ENCODE peak calls at places on chromosomes 6 and 20, in ten cellular contexts. X is kidney epithelial cell, H is stomach, I is DND-41, J is spleen, U is colonic mucosa, G is HCT116, B is PC-3, D is cardiac fibroblast, M is astrocyte of the cerebellum. K is an unnamed sample.

GRCh38 chr20:17995967-17996819 is 27.4 kb downstream of the MGME1 start:
- DNase-seq in X (no peak), H (no peak), I (peak), J (peak), U (peak), G (peak), B (peak), D (peak), M (peak), K (peak)

GRCh38 chr6:167750956-167751358 is 75.8 kb upstream of the AFDN start:
- DNase-seq in X (peak), H (peak), I (no peak), J (peak), U (peak), G (peak), B (peak), D (no peak), M (no peak), K (no peak)

GRCh38 chr6:109221543-109222195 is 126.4 kb downstream of the CEP57L1 start:
- DNase-seq in X (no peak), H (no peak), I (no peak), J (no peak), U (no peak), G (no peak), B (no peak), D (no peak), M (no peak), K (no peak)

GRCh38 chr20:37133952-37134351 is 38.2 kb upstream of the RBL1 start:
- DNase-seq in X (no peak), H (no peak), I (no peak), J (no peak), U (no peak), G (no peak), B (no peak), D (no peak), M (no peak), K (no peak)

GRCh38 chr6:168874637-168875036 is 379.0 kb downstream of the THBS2 start:
- DNase-seq in X (no peak), H (no peak), I (no peak), J (no peak), U (no peak), G (no peak), B (no peak), D (no peak), M (no peak), K (no peak)

GRCh38 chr6:108948252-108948651 is 100.0 kb downstream of the ARMC2 start:
- DNase-seq in X (no peak), H (peak), I (no peak), J (peak), U (no peak), G (no peak), B (no peak), D (no peak), M (no peak), K (no peak)

GRCh38 chr6:79710127-79710526 is 79.0 kb downstream of the SH3BGRL2 start:
- DNase-seq in X (no peak), H (no peak), I (no peak), J (no peak), U (no peak), G (no peak), B (no peak), D (no peak), M (no peak), K (no peak)

GRCh38 chr6:42820509-42821340 is 38.9 kb downstream of the BICRAL start:
- DNase-seq in X (no peak), H (no peak), I (no peak), J (no peak), U (no peak), G (no peak), B (no peak), D (no peak), M (no peak), K (no peak)

GRCh38 chr6:166656269-166657206 is 29.5 kb upstream of the RPS6KA2 start:
- DNase-seq in X (no peak), H (no peak), I (no peak), J (no peak), U (no peak), G (no peak), B (no peak), D (peak), M (no peak), K (no peak)

GRCh38 chr6:142804490-142804889 is 140.5 kb downstream of the HIVEP2 start:
- DNase-seq in X (no peak), H (no peak), I (no peak), J (no peak), U (no peak), G (no peak), B (no peak), D (no peak), M (no peak), K (no peak)

GRCh38 chr6:112282217-112282616 is 27.9 kb upstream of the LAMA4 start:
- DNase-seq in X (peak), H (no peak), I (no peak), J (no peak), U (peak), G (no peak), B (peak), D (peak), M (peak), K (peak)

GRCh38 chr6:130293800-130294199 is 71.0 kb upstream of the SAMD3 start:
- DNase-seq in X (no peak), H (no peak), I (peak), J (no peak), U (peak), G (peak), B (peak), D (peak), M (peak), K (peak)

GRCh38 chr6:25193147-25193864 is 85.9 kb upstream of the CARMIL1 start:
- DNase-seq in X (peak), H (no peak), I (no peak), J (no peak), U (no peak), G (peak), B (peak), D (peak), M (peak), K (peak)

GRCh38 chr6:7998103-7998725 is 66.0 kb downstream of the BLOC1S5 start:
- DNase-seq in X (no peak), H (no peak), I (no peak), J (no peak), U (no peak), G (no peak), B (peak), D (peak), M (peak), K (no peak)

GRCh38 chr6:152330984-152331383 is 306.2 kb downstream of the SYNE1 start:
- DNase-seq in X (no peak), H (no peak), I (no peak), J (no peak), U (no peak), G (no peak), B (no peak), D (no peak), M (no peak), K (no peak)

GRCh38 chr20:47741669-47742345 is 43.5 kb downstream of the SULF2 start:
- DNase-seq in X (no peak), H (no peak), I (no peak), J (no peak), U (no peak), G (no peak), B (no peak), D (no peak), M (no peak), K (no peak)

GRCh38 chr6:146526192-146526591 is 17.4 kb upstream of the RAB32 start:
- DNase-seq in X (no peak), H (no peak), I (no peak), J (no peak), U (no peak), G (no peak), B (no peak), D (peak), M (no peak), K (no peak)

GRCh38 chr20:17878069-17878911 is 90.3 kb downstream of the SNX5 start:
- DNase-seq in X (no peak), H (no peak), I (no peak), J (no peak), U (no peak), G (no peak), B (no peak), D (no peak), M (no peak), K (no peak)

GRCh38 chr20:35474504-35474903 is 19.1 kb downstream of the CEP250 start:
- DNase-seq in X (no peak), H (no peak), I (no peak), J (no peak), U (no peak), G (no peak), B (no peak), D (no peak), M (no peak), K (no peak)

GRCh38 chr6:28490191-28490890 is 25.3 kb downstream of the GPX6 start:
- DNase-seq in X (no peak), H (no peak), I (no peak), J (no peak), U (no peak), G (no peak), B (no peak), D (no peak), M (no peak), K (no peak)

GRCh38 chr6:101454106-101454676 is 60.7 kb downstream of the GRIK2 start:
- DNase-seq in X (no peak), H (no peak), I (no peak), J (no peak), U (no peak), G (no peak), B (no peak), D (no peak), M (no peak), K (no peak)

GRCh38 chr6:35663001-35663400 is 25.7 kb downstream of the FKBP5 start:
- DNase-seq in X (no peak), H (no peak), I (no peak), J (no peak), U (no peak), G (no peak), B (no peak), D (no peak), M (no peak), K (no peak)

GRCh38 chr6:5036309-5036708 is 32.5 kb upstream of the RPP40 start:
- DNase-seq in X (no peak), H (no peak), I (no peak), J (no peak), U (peak), G (peak), B (peak), D (peak), M (no peak), K (no peak)
- TF ChIP-seq CTCF in X (peak), H (no peak), I (no peak), J (no peak), U (no peak), G (no peak), B (no peak), D (no peak), M (no peak), K (no peak)

DNA sequence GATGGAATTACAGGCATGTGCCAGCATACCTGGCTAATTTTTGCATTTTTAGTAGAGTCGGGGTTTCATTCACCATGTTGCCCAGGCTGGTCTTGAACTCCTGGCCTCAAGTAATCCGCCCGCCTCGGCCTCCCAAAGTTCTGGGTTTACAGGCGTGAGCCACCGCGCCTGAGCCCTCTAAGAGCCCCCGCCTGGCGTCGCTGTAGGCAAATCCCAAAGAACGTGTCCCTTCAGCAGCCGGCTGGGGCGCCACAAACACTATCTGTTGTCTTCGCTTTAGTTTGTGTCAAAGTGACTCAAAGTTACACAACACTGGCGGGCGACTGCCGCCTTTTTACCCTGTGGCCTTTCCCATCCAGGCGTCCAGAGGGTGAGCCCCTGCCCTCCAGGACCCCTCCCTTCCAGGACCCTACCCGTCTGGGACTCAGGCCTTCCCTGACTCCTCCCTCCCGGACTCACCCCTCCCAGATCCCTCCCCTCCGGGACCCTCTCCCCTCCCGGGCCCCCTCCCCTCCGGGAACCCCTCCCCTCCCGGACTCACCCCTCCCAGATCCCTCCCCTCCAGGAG is 940 bp upstream of the ADRM1 start:
- DNase-seq in X (peak), H (peak), I (peak), J (peak), U (peak), G (peak), B (peak), D (peak), M (peak), K (peak)
- H3K4me3 ChIP-seq in X (peak), H (peak), I (peak), J (peak), U (peak), G (peak), B (peak), D (peak), M (peak), K (peak)

DNA sequence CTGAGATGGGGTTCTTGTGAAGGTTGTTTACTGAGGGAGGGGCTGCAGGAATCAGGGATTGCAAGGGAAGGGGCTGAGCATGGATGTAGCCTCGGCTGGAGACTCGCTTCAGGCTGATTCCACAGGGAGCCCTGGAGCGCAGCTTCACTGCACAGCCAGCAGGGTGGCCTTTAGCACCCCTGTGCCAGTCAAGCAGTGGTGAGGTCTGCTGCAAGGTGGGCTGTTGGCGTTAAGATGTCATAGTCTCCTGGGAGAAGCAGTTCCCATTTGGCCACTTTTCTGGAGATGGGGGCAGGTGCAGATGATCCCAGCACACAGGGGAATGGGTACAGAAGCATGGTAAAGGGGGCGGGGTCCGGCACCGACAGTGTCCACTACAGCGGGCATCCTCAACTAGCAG is 126.3 kb downstream of the TOX2 start:
- DNase-seq in X (no peak), H (peak), I (no peak), J (peak), U (no peak), G (no peak), B (no peak), D (no peak), M (no peak), K (no peak)
- TF ChIP-seq CTCF in X (no peak), H (no peak), I (peak), J (no peak), U (no peak), G (peak), B (no peak), D (no peak), M (no peak), K (no peak)

DNA sequence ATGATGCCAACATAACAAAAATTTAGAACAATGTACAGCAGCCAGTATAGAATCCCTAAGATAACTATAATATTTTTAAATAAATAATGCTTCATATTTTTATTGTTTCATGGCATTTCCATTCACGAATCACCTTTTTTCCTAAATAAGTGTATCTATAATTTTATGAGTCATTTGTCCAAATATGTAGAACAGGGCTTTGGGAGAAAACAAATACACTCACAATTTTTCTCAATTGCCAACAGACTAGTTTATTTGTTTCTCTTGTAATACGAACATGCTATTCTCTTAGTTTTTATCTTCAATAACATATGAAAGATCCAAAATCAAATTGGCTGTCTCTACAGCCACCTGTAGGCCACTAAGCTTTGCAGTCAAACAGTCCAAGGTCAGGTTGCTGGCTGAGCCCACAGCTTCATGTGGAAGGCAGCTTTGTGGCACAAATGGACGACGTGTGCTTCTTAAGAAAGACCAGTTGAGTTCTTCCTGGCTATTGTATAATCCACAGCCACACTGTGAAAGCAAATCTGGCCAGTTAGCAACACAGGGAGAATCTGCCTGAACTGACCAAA is 29.0 kb downstream of the MKKS start:
- DNase-seq in X (no peak), H (no peak), I (no peak), J (no peak), U (no peak), G (no peak), B (no peak), D (no peak), M (no peak), K (no peak)
- H3K4me3 ChIP-seq in X (no peak), H (no peak), I (no peak), J (no peak), U (no peak), G (no peak), B (no peak), D (no peak), M (no peak), K (no peak)

GRCh38 chr20:7275628-7276237 is 508.2 kb downstream of the BMP2 start:
- DNase-seq in X (no peak), H (no peak), I (no peak), J (no peak), U (no peak), G (no peak), B (no peak), D (no peak), M (no peak), K (no peak)

GRCh38 chr20:7274870-7275269 is 507.4 kb downstream of the BMP2 start:
- DNase-seq in X (no peak), H (no peak), I (no peak), J (no peak), U (no peak), G (no peak), B (no peak), D (no peak), M (no peak), K (no peak)

GRCh38 chr20:7269452-7269851 is 502.0 kb downstream of the BMP2 start:
- DNase-seq in X (no peak), H (no peak), I (no peak), J (no peak), U (no peak), G (no peak), B (peak), D (no peak), M (no peak), K (no peak)

DNA sequence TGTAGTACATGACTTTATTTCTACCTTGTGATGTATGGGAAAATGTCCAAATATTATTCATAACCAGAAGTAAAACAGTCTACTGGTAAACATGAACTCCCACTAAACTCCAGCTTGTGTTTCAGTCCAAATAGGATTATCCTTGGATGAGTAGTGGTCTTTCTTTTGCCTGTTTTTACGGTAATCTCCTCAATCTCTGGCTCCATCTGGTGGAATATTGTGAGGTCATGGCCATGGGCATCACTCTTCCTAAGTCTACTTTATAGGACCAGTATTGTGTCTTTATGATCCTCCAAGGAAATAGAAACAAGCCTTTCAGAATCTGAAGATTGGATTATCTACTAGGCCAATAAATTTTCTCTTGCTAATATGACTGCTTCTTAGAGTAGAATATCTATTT is 505.0 kb downstream of the BMP2 start:
- DNase-seq in X (no peak), H (no peak), I (no peak), J (no peak), U (no peak), G (no peak), B (peak), D (peak), M (peak), K (no peak)
- TF ChIP-seq CTCF in X (peak), H (no peak), I (peak), J (no peak), U (no peak), G (no peak), B (peak), D (peak), M (peak), K (no peak)

GRCh38 chr6:107102414-107102805 is 12.9 kb downstream of the BEND3 start:
- DNase-seq in X (no peak), H (no peak), I (no peak), J (no peak), U (no peak), G (no peak), B (no peak), D (no peak), M (no peak), K (no peak)

GRCh38 chr6:107098436-107099307 is 16.6 kb downstream of the BEND3 start:
- DNase-seq in X (no peak), H (peak), I (no peak), J (no peak), U (no peak), G (no peak), B (no peak), D (no peak), M (no peak), K (no peak)

GRCh38 chr6:107103082-107103481 is 12.2 kb downstream of the BEND3 start:
- DNase-seq in X (no peak), H (peak), I (no peak), J (no peak), U (no peak), G (no peak), B (no peak), D (no peak), M (no peak), K (no peak)

GRCh38 chr6:107101211-107101610 is 14.1 kb downstream of the BEND3 start:
- DNase-seq in X (no peak), H (no peak), I (no peak), J (no peak), U (no peak), G (no peak), B (no peak), D (no peak), M (no peak), K (no peak)

DNA sequence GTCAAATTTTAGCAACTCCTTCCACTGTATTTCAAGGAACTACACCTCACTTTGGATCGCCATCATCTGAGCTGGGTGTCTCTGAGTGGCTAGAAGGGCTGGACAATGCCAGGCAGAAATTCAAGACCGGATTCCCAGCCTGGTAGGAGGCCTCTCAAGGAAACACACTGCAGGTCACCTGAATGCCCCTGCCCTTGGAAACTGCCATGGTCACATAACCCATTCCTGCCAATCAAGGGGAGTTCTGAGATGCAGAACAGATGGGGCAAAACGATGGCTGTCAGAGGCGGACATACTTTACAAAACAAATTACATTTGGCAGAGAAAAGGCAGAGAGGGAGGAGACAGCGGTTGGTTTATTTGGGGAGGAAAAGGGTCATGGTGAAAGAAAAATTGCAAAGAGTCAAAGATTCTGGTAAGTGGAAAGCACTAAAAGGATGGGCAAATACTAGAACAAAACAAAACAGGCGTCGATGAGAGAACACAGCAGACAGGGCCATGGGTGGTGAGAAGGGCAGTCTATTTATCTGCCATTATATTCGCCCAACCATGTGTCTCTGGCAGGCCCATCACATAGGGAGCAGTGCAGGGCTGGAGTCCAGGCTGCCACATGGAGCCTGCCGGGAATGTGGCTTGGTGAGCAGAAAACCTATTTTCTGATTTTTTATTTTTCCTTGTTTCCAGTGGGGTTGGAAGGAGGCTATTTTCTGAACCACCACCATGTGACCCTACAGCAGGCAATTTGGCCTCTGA is 13.5 kb downstream of the BEND3 start:
- DNase-seq in X (no peak), H (no peak), I (no peak), J (no peak), U (no peak), G (no peak), B (no peak), D (no peak), M (no peak), K (no peak)
- H3K4me3 ChIP-seq in X (no peak), H (no peak), I (no peak), J (no peak), U (no peak), G (no peak), B (no peak), D (no peak), M (no peak), K (no peak)

GRCh38 chr20:12966468-12967085 is 42.2 kb upstream of the SPTLC3 start:
- DNase-seq in X (peak), H (no peak), I (no peak), J (no peak), U (no peak), G (no peak), B (peak), D (peak), M (peak), K (peak)
- TF ChIP-seq CTCF in X (peak), H (no peak), I (peak), J (no peak), U (no peak), G (no peak), B (peak), D (peak), M (peak), K (peak)

K was measured in HFF-Myc.